ENCODE peak calls at places on chromosomes 6 and 20, in seven cellular contexts. K, F, C, E, Q, A and I are unnamed samples.

GRCh38 chr6:134352786-134353480 is 35.0 kb upstream of the SGK1 start:
- DNase-seq in F (no peak), A (no peak), E (no peak), Q (peak), C (no peak), K (no peak), I (peak)

GRCh38 chr6:142695016-142695415 is 250.0 kb downstream of the HIVEP2 start:
- DNase-seq in E (no peak), Q (no peak), K (no peak), C (no peak), F (no peak), A (no peak), I (no peak)

GRCh38 chr6:129280719-129281118 is 397.8 kb downstream of the LAMA2 start:
- DNase-seq in F (no peak), Q (no peak), E (peak), K (no peak), C (no peak), A (no peak), I (no peak)

GRCh38 chr6:47780510-47781356 is 1.1 kb upstream of the OPN5 start:
- DNase-seq in Q (peak), C (peak), F (peak), E (peak), K (peak), A (no peak), I (peak)

GRCh38 chr6:116118608-116119007 is 7.3 kb downstream of the COL10A1 start:
- DNase-seq in A (no peak), Q (no peak), K (no peak), C (no peak), F (no peak), E (no peak), I (peak)

GRCh38 chr20:38242848-38243449 is 17.6 kb downstream of the KIAA1755 start:
- DNase-seq in F (no peak), E (no peak), C (no peak), K (no peak), A (no peak), Q (peak), I (no peak)

GRCh38 chr20:48841861-48842529 is 14.2 kb upstream of the PREX1 start:
- DNase-seq in F (peak), K (no peak), A (no peak), C (no peak), Q (no peak), E (no peak), I (peak)

GRCh38 chr20:3203315-3204123 is 963 bp downstream of the DDRGK1 start:
- DNase-seq in A (peak), K (no peak), F (no peak), C (peak), E (no peak), Q (peak), I (peak)

GRCh38 chr6:54801669-54802068 is 44.9 kb upstream of the FAM83B start:
- DNase-seq in C (no peak), K (peak), F (no peak), Q (peak), A (no peak), E (no peak), I (peak)

GRCh38 chr6:141833001-141833655 is 299.6 kb upstream of the GJE1 start:
- DNase-seq in C (no peak), Q (no peak), F (no peak), K (no peak), E (no peak), A (no peak), I (no peak)

GRCh38 chr20:54340667-54341081 is 132.8 kb downstream of the PFDN4 start:
- DNase-seq in C (no peak), A (no peak), K (peak), Q (no peak), E (no peak), F (no peak), I (peak)

GRCh38 chr6:158626360-158627167 is 18.0 kb downstream of the DYNLT1 start:
- DNase-seq in F (no peak), Q (no peak), A (no peak), K (no peak), E (no peak), C (no peak), I (no peak)

GRCh38 chr20:22232473-22232872 is 351.9 kb downstream of the FOXA2 start:
- DNase-seq in E (no peak), Q (no peak), K (no peak), C (no peak), A (no peak), F (no peak), I (no peak)

GRCh38 chr20:34049897-34050695 is 56.4 kb downstream of the RALY start:
- DNase-seq in E (no peak), K (no peak), A (no peak), C (no peak), Q (no peak), F (no peak), I (no peak)

GRCh38 chr6:34511923-34512737 is 44.0 kb downstream of the SPDEF start:
- DNase-seq in F (no peak), K (no peak), Q (no peak), A (no peak), E (no peak), C (no peak), I (no peak)

GRCh38 chr6:12767016-12767415 is 50.4 kb downstream of the PHACTR1 start:
- DNase-seq in A (no peak), K (no peak), F (no peak), E (no peak), Q (no peak), C (no peak), I (no peak)